ENCODE peak calls at places on chromosomes 4 and X, in seven cellular contexts. N is HCT116; Y is CD4-positive, alpha-beta memory T cell; J is psoas muscle; T is AG09309; X is ascending aorta; U is hepatocyte. M is an unnamed sample.

GRCh38 chrX:1336331-1337143 is at the start of gene IL3RA:
- DNase-seq in U (peak; percentile 45), T (no peak), J (peak; percentile 32), Y (no peak), N (no peak), X (peak; percentile 77), M (no peak)

GRCh38 chrX:40148439-40149285 is 50.9 kb upstream of the BCOR start:
- DNase-seq in Y (no peak), U (peak; percentile 35), N (no peak), J (no peak), T (no peak), X (no peak), M (peak; percentile 13)

GRCh38 chr4:84877051-84877833 is 89.2 kb downstream of the WDFY3 start:
- DNase-seq in U (peak; percentile 41), J (no peak), T (no peak), N (no peak), X (no peak), Y (no peak), M (no peak)

GRCh38 chrX:1481636-1482529 is 29.2 kb upstream of the ASMTL start:
- DNase-seq in J (peak; percentile 71), X (peak; percentile 80), T (peak; percentile 66), U (peak; percentile 87), N (peak; percentile 73), Y (peak; percentile 81), M (peak; percentile 87)

GRCh38 chr4:173333658-173334084 is 487 bp downstream of the HMGB2 start:
- DNase-seq in U (peak; percentile 78), Y (no peak), J (peak; percentile 78), N (no peak), X (peak; percentile 76), T (no peak), M (peak; percentile 37)

GRCh38 chr4:139655116-139655515 is 10.5 kb upstream of the MGST2 start:
- DNase-seq in U (peak; percentile 54), J (no peak), N (no peak), X (no peak), T (peak; percentile 27), Y (no peak), M (peak; percentile 49)

GRCh38 chr4:93475730-93476129 is 352.8 kb upstream of the ATOH1 start:
- DNase-seq in T (no peak), U (no peak), X (no peak), J (no peak), Y (no peak), N (no peak), M (no peak)

GRCh38 chr4:175946472-175947116 is 119.0 kb upstream of the WDR17 start:
- DNase-seq in J (no peak), N (no peak), Y (no peak), T (no peak), X (no peak), U (no peak), M (no peak)

GRCh38 chrX:70979136-70979762 is 48.4 kb upstream of the SLC7A3 start:
- DNase-seq in U (peak; percentile 51), X (no peak), J (no peak), T (peak; percentile 5), Y (no peak), N (no peak), M (peak; percentile 22)

GRCh38 chr4:159269143-159269542 is 166.3 kb downstream of the RAPGEF2 start:
- DNase-seq in X (no peak), Y (no peak), T (no peak), N (no peak), U (no peak), J (no peak), M (no peak)

GRCh38 chrX:116272328-116272727 is 101.8 kb downstream of the AGTR2 start:
- DNase-seq in U (peak; percentile 5), N (peak; percentile 70), T (peak; percentile 79), J (no peak), Y (no peak), X (no peak), M (peak; percentile 79)

GRCh38 chr4:58063761-58064160 is 953.6 kb upstream of the IGFBP7 start:
- DNase-seq in Y (no peak), N (no peak), X (no peak), U (no peak), T (no peak), J (no peak), M (peak; percentile 58)

GRCh38 chr4:73341454-73341853 is 62.6 kb upstream of the ALB start:
- DNase-seq in Y (no peak), N (peak; percentile 33), X (no peak), U (peak; percentile 75), J (no peak), T (peak; percentile 13), M (peak; percentile 89)

GRCh38 chr4:126790633-126791032 is 842.1 kb upstream of the INTU start:
- DNase-seq in X (no peak), T (no peak), N (no peak), Y (no peak), J (no peak), U (no peak), M (no peak)

GRCh38 chr4:181821039-181822004 is 421.9 kb upstream of the TENM3 start:
- DNase-seq in U (no peak), X (no peak), Y (no peak), N (no peak), T (peak; percentile 11), J (no peak), M (peak; percentile 41)

GRCh38 chr4:153248641-153249198 is 44.5 kb downstream of the TRIM2 start:
- DNase-seq in N (no peak), J (no peak), T (no peak), U (no peak), X (no peak), Y (no peak), M (no peak)

GRCh38 chr4:5469151-5469775 is 239.1 kb downstream of the EVC2 start:
- DNase-seq in U (no peak), T (no peak), Y (no peak), X (peak; percentile 12), N (no peak), J (no peak), M (no peak)

GRCh38 chrX:78839711-78840110 is 92.2 kb downstream of the LPAR4 start:
- DNase-seq in Y (no peak), X (no peak), T (no peak), J (no peak), U (no peak), N (no peak), M (no peak)

GRCh38 chr4:53098681-53099121 is 236.6 kb downstream of the RASL11B start:
- DNase-seq in T (peak; percentile 49), Y (no peak), J (no peak), N (no peak), X (no peak), U (no peak), M (no peak)

GRCh38 chrX:68693481-68694410 is 46.3 kb downstream of the STARD8 start:
- DNase-seq in J (peak; percentile 86), X (peak; percentile 87), N (no peak), U (peak; percentile 71), Y (no peak), T (no peak), M (peak; percentile 95)

GRCh38 chrX:123308663-123309062 is 124.6 kb downstream of the GRIA3 start:
- DNase-seq in X (no peak), U (no peak), Y (no peak), T (no peak), J (no peak), N (no peak), M (no peak)

DNA sequence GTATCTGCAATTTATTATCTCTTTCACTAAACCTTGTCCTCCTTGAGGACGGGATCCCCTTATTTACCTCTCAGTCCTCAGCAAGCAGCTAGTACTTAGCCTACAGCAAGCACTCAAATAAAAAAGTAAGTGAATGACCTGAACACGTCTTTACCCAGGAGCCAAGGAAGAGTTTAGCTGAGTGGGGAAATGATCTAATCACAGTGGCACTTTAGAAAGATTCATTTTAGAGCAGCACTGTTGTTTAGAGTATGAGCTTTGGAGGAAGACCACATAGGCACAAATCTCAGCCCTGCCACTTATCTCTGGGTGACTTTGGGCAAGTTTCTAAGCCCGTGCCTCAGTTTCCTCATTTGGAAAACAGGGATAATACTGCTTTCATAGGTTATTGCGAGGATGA is 2.7 kb downstream of the FAM120C start:
- DNase-seq in U (no peak), X (no peak), Y (no peak), J (no peak), T (no peak), N (no peak), M (no peak)
- H3K4me3 ChIP-seq in U (no peak overlapping the region), X (no peak overlapping the region), Y (no peak overlapping the region), J (peak overlapping the region; percentile 82), T (no peak overlapping the region), N (no peak overlapping the region), M (peak overlapping the region; percentile 89)

GRCh38 chr4:54104907-54105306 is 4.9 kb downstream of the GSX2 start:
- DNase-seq in N (no peak), U (no peak), X (no peak), T (no peak), Y (no peak), J (no peak), M (no peak)

GRCh38 chr4:54103190-54103574 is 3.2 kb downstream of the GSX2 start:
- DNase-seq in X (no peak), T (no peak), U (no peak), N (no peak), Y (no peak), J (no peak), M (no peak)

GRCh38 chr4:54101190-54102041 is 1.5 kb downstream of the GSX2 start:
- DNase-seq in T (no peak), J (no peak), X (no peak), U (no peak), N (no peak), Y (no peak), M (no peak)

GRCh38 chr4:54100607-54101189 is 735 bp downstream of the GSX2 start:
- DNase-seq in X (no peak), J (peak; percentile 53), U (no peak), Y (no peak), N (no peak), T (no peak), M (no peak)

GRCh38 chr4:54102747-54103146 is 2.8 kb downstream of the GSX2 start:
- DNase-seq in Y (no peak), T (no peak), U (no peak), X (no peak), J (no peak), N (no peak), M (no peak)
- H3K4me3 ChIP-seq in Y (no peak overlapping the region), T (no peak overlapping the region), U (no peak overlapping the region), X (no peak overlapping the region), J (no peak overlapping the region), N (no peak overlapping the region), M (no peak overlapping the region)

DNA sequence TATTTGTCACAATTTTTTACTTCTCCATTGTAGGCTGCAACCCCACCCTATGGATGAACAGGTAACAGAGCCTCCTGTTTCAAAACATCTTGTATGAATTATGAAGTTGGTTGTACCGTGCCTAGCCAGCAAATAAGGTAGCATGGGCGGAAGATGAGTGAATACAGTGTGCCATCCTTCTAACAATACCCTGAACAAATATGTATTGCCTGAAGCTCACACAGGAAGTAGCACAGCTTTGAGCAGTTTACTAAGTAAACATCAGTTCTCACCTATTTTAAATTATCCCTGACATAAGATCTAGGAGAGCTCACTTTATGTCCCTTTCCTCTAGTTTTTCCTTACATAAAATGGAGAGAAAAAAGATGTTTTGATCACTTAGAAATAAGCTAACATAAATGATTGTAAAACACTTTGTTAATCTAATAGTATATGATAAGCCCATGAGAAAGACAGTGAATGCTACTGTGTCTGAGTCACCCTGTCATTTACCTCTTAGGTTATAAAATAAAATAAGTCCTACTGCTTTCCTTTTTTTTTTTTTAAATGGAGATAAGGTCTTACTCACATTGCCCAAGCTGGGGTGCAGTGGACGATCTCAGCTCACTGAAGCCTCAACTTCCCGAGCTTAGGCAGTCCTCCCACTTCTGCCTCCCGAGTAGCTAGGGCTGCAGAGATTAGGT is 36.6 kb downstream of the GRSF1 start:
- DNase-seq in Y (no peak), J (no peak), X (no peak), T (no peak), N (no peak), U (peak; percentile 24), M (no peak)
- H3K4me3 ChIP-seq in Y (no peak overlapping the region), J (no peak overlapping the region), X (no peak overlapping the region), T (no peak overlapping the region), N (no peak overlapping the region), U (no peak overlapping the region), M (no peak overlapping the region)

GRCh38 chrX:53317365-53318069 is 36.1 kb upstream of the IQSEC2 start:
- DNase-seq in N (no peak), X (peak; percentile 80), J (peak; percentile 82), Y (peak; percentile 66), U (peak; percentile 73), T (no peak), M (peak; percentile 33)
- H3K4me3 ChIP-seq in N (no peak overlapping the region), X (no peak overlapping the region), J (no peak overlapping the region), Y (no peak overlapping the region), U (no peak overlapping the region), T (no peak overlapping the region), M (no peak overlapping the region)

M was measured in SJCRH30.